ENCODE peak calls at places on chromosomes 7 and 10, in five cellular contexts. R is colonic mucosa, D is HFFc6, F is A549, S is lung. E is an unnamed sample.

GRCh38 chr7:150406565-150407421 is 27.7 kb downstream of the ZNF775 start:
- DNase-seq in D (no peak), F (no peak), R (peak), S (no peak), E (no peak)

GRCh38 chr10:102642553-102643345 is 1.5 kb upstream of the TRIM8 start:
- DNase-seq in F (no peak), S (no peak), D (peak), R (peak), E (peak)

GRCh38 chr10:88499569-88500470 is 83.3 kb downstream of the RNLS start:
- DNase-seq in R (no peak), S (no peak), F (no peak), D (peak), E (no peak)

GRCh38 chr10:4194231-4194630 is 409.2 kb upstream of the KLF6 start:
- DNase-seq in R (no peak), S (no peak), D (no peak), F (no peak), E (no peak)

GRCh38 chr7:103127006-103127405 is 21.9 kb downstream of the NAPEPLD start:
- DNase-seq in D (no peak), F (no peak), R (no peak), S (no peak), E (no peak)

GRCh38 chr10:67608001-67608400 is 88.0 kb downstream of the CTNNA3 start:
- DNase-seq in F (no peak), S (no peak), R (no peak), D (no peak), E (no peak)

GRCh38 chr7:4013793-4014192 is 668.3 kb upstream of the FOXK1 start:
- DNase-seq in S (no peak), D (no peak), F (no peak), R (no peak), E (no peak)

GRCh38 chr7:29609162-29610030 is 45.8 kb downstream of the PRR15 start:
- DNase-seq in F (peak), R (peak), D (peak), S (no peak), E (peak)

GRCh38 chr10:15842493-15843169 is 17.7 kb downstream of the MINDY3 start:
- DNase-seq in S (no peak), R (no peak), D (no peak), F (no peak), E (no peak)

GRCh38 chr10:25758511-25758910 is 175.5 kb upstream of the MYO3A start:
- DNase-seq in R (no peak), S (no peak), D (no peak), F (no peak), E (no peak)

GRCh38 chr7:34728156-34728555 is 70.1 kb downstream of the NPSR1 start:
- DNase-seq in R (no peak), F (no peak), D (no peak), S (no peak), E (no peak)

GRCh38 chr7:104650991-104651680 is 322.7 kb downstream of the LHFPL3 start:
- DNase-seq in S (no peak), D (no peak), F (no peak), R (no peak), E (no peak)

GRCh38 chr10:69657417-69657816 is 27.4 kb downstream of the FAM241B start:
- DNase-seq in D (no peak), R (no peak), S (no peak), F (no peak), E (no peak)

GRCh38 chr7:82443801-82444219 is 233 bp upstream of the CACNA2D1 start:
- DNase-seq in R (peak), S (peak), D (peak), F (peak), E (peak)

GRCh38 chr10:3781458-3782098 is 3.4 kb downstream of the KLF6 start:
- DNase-seq in S (no peak), D (peak), R (peak), F (no peak), E (peak)

GRCh38 chr10:104580321-104580720 is 60.8 kb upstream of the SORCS3 start:
- DNase-seq in S (peak), R (no peak), F (no peak), D (peak), E (no peak)

GRCh38 chr10:127228195-127228785 is 31.9 kb upstream of the INSYN2A start:
- DNase-seq in R (no peak), D (no peak), F (no peak), S (no peak), E (no peak)

GRCh38 chr7:85001493-85002345 is 185.1 kb downstream of the SEMA3D start:
- DNase-seq in R (no peak), D (no peak), S (no peak), F (no peak), E (no peak)

GRCh38 chr7:100443096-100443840 is 7.0 kb upstream of the PPP1R35 start:
- DNase-seq in S (no peak), D (no peak), F (no peak), R (no peak), E (no peak)

GRCh38 chr7:94888542-94888941 is 18.9 kb upstream of the PPP1R9A start:
- DNase-seq in F (peak), R (peak), S (peak), D (no peak), E (no peak)

GRCh38 chr7:80634505-80634904 is 3.9 kb upstream of the CD36 start:
- DNase-seq in D (peak), F (no peak), S (no peak), R (no peak), E (no peak)

GRCh38 chr7:92717601-92717981 is 118.8 kb downstream of the CDK6 start:
- DNase-seq in R (no peak), F (no peak), S (no peak), D (peak), E (no peak)

GRCh38 chr7:146090023-146090645 is 26.5 kb upstream of the CNTNAP2 start:
- DNase-seq in S (no peak), R (no peak), D (no peak), F (peak), E (no peak)

GRCh38 chr7:37081436-37081835 is 357.1 kb upstream of the AOAH start:
- DNase-seq in R (peak), S (no peak), F (no peak), D (no peak), E (no peak)

GRCh38 chr7:41640487-41640886 is 62.4 kb downstream of the INHBA start:
- DNase-seq in S (no peak), R (no peak), F (no peak), D (no peak), E (no peak)

GRCh38 chr10:86415583-86415982 is 49.0 kb upstream of the GRID1 start:
- DNase-seq in R (no peak), F (no peak), D (no peak), S (no peak), E (no peak)

GRCh38 chr7:101161692-101162461 is 3.5 kb downstream of the VGF start:
- DNase-seq in D (no peak), R (no peak), F (no peak), S (no peak), E (no peak)

GRCh38 chr10:132165416-132165980 is 21.2 kb upstream of the DPYSL4 start:
- DNase-seq in F (no peak), S (no peak), R (no peak), D (no peak), E (no peak)

GRCh38 chr7:44847509-44847919 is 373 bp downstream of the H2AZ2 start:
- DNase-seq in S (peak), D (peak), F (peak), R (peak), E (peak)

GRCh38 chr7:65722361-65722792 is 150.5 kb upstream of the VKORC1L1 start:
- DNase-seq in R (peak), F (peak), D (peak), S (peak), E (peak)

GRCh38 chr7:18778594-18778993 is 283.0 kb downstream of the HDAC9 start:
- DNase-seq in S (no peak), F (no peak), D (peak), R (no peak), E (no peak)

GRCh38 chr10:55065185-55065584 is 264.2 kb upstream of the PCDH15 start:
- DNase-seq in R (no peak), F (no peak), S (no peak), D (no peak), E (no peak)

GRCh38 chr7:98166668-98166970 is 44.6 kb upstream of the BHLHA15 start:
- DNase-seq in F (no peak), D (no peak), S (no peak), R (no peak), E (no peak)

GRCh38 chr10:78780551-78780961 is 288.2 kb upstream of the ZMIZ1 start:
- DNase-seq in D (no peak), S (no peak), F (no peak), R (no peak), E (no peak)

GRCh38 chr7:105802611-105803520 is 73.5 kb downstream of the ATXN7L1 start:
- DNase-seq in D (no peak), R (no peak), F (no peak), S (no peak), E (no peak)

GRCh38 chr10:123272171-123272570 is 118.0 kb downstream of the BUB3 start:
- DNase-seq in S (no peak), R (no peak), D (no peak), F (peak), E (no peak)
- TF ChIP-seq CTCF in S (no peak), R (no peak), D (peak), F (no peak), E (no peak)

DNA sequence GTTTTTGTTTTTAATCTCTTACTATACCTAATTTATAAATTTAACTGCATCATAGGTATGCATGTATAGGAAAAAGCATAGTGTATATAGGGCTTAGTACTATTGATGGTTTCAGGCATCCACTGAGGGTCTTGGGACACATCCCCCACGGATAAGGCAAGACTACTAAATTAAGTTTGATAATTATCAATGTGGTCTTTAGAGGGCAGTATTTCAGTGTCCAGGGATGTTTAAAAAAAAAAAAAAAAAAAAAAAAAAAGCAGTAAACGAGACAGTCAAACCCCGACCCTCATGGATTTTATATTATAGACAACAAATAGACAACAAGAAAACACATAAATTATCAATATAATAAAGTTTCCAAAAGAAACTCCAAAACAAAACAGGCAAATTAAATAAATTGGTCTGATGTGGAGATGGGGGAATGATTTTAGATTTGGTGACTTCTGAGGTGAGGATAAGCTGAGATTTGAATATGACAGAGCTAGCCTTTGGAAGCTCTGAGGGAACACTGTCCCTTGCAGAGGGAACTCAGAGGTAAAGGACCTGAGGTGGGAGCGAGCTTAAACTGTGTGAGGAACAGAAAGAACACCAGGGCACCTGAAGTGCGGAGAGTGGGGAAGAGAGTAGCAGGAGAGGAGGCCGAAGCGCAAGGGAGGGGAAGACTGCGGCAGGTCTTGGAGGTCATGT is 14.8 kb downstream of the ACSM6 start:
- DNase-seq in D (no peak), S (no peak), R (no peak), F (peak), E (no peak)
- TF ChIP-seq CTCF in D (peak), S (no peak), R (peak), F (peak), E (peak)

GRCh38 chr7:128242661-128243060 is 1.6 kb downstream of the LEP start:
- DNase-seq in D (no peak), S (no peak), F (no peak), R (no peak), E (no peak)
- TF ChIP-seq CTCF in D (no peak), S (no peak), F (no peak), R (no peak), E (no peak)

DNA sequence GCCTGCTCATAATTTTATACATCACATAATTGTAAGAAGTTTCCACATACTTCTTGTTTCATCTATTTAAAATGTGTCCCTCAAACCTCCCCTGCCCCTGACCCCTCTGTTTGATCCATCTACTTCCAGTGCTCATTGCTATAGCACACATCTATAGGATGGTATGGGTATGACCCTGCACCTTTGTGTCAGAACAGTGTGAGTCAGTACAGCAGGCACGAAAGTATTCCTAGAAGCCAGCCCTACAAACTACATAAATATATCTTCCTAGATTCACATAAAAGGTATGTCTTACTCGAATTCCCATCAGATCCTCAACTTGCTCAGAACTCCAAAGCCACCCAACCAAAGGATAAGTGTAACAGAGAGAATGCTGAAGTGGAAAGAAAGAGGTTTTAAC is 25.7 kb upstream of the ING3 start:
- DNase-seq in D (no peak), F (no peak), R (no peak), S (no peak), E (no peak)
- TF ChIP-seq CTCF in D (no peak), F (no peak), R (no peak), S (no peak), E (no peak)

E was measured in endothelial cell.